ENCODE peak calls at places on chromosomes 4 and X, in nine cellular contexts. C is NCI-H1417, H is GF-D8, S is Calu3, J is breast epithelium, D is Ammon's horn, N is NCI-H510A treated with DMSO at 0.1 percent for 48 hours, X is iris pigment epithelial cell, T is MCF 10A. O is an unnamed sample.

GRCh38 chrX:96761566-96761965 is 76.9 kb downstream of the DIAPH2 start:
- DNase-seq in C (no peak), H (no peak), S (no peak), J (no peak), D (no peak), N (no peak), X (no peak), T (no peak), O (no peak)

GRCh38 chrX:69493193-69493592 is 10.9 kb upstream of the NALF2 start:
- DNase-seq in C (peak), H (no peak), S (peak), J (no peak), D (no peak), N (peak), X (no peak), T (peak), O (peak)

GRCh38 chrX:48945517-48946348 is 11.7 kb downstream of the OTUD5 start:
- DNase-seq in C (no peak), H (no peak), S (peak), J (no peak), D (peak), N (peak), X (peak), T (peak), O (peak)

GRCh38 chr4:98601719-98602118 is 56.7 kb downstream of the TSPAN5 start:
- DNase-seq in C (no peak), H (no peak), S (no peak), J (no peak), D (no peak), N (no peak), X (peak), T (peak), O (no peak)

GRCh38 chrX:72392816-72393800 is 87.4 kb upstream of the CITED1 start:
- DNase-seq in C (no peak), H (no peak), S (no peak), J (no peak), D (no peak), N (no peak), X (no peak), T (no peak), O (no peak)

GRCh38 chr4:175833574-175834350 is 21.7 kb upstream of the GPM6A start:
- DNase-seq in C (no peak), H (no peak), S (no peak), J (no peak), D (peak), N (no peak), X (no peak), T (no peak), O (peak)

GRCh38 chr4:94974773-94975172 is 217.0 kb downstream of the BMPR1B start:
- DNase-seq in C (no peak), H (no peak), S (no peak), J (no peak), D (no peak), N (no peak), X (peak), T (peak), O (no peak)

GRCh38 chr4:176189891-176190795 is 5.2 kb downstream of the SPATA4 start:
- DNase-seq in C (no peak), H (no peak), S (no peak), J (no peak), D (no peak), N (no peak), X (peak), T (no peak), O (no peak)

GRCh38 chr4:6644792-6645530 is 4.5 kb downstream of the MRFAP1 start:
- DNase-seq in C (no peak), H (no peak), S (no peak), J (no peak), D (no peak), N (no peak), X (no peak), T (no peak), O (no peak)

GRCh38 chrX:149829751-149830191 is 48.0 kb downstream of the MAGEA9 start:
- DNase-seq in C (no peak), H (no peak), S (no peak), J (no peak), D (no peak), N (no peak), X (peak), T (peak), O (no peak)

GRCh38 chrX:10007604-10008003 is 40.4 kb downstream of the CLDN34 start:
- DNase-seq in C (no peak), H (no peak), S (no peak), J (no peak), D (no peak), N (peak), X (peak), T (no peak), O (peak)

GRCh38 chr4:5399790-5400421 is 308.5 kb downstream of the EVC2 start:
- DNase-seq in C (peak), H (no peak), S (no peak), J (no peak), D (no peak), N (peak), X (peak), T (peak), O (no peak)

GRCh38 chrX:2708601-2709200 is 17.6 kb downstream of the CD99 start:
- DNase-seq in C (no peak), H (no peak), S (no peak), J (no peak), D (no peak), N (no peak), X (no peak), T (no peak), O (no peak)

GRCh38 chr4:62210521-62210920 is 1010.4 kb downstream of the ADGRL3 start:
- DNase-seq in C (no peak), H (no peak), S (no peak), J (no peak), D (no peak), N (no peak), X (no peak), T (no peak), O (no peak)

GRCh38 chrX:17606211-17606610 is 131.1 kb upstream of the SCML1 start:
- DNase-seq in C (no peak), H (no peak), S (no peak), J (no peak), D (no peak), N (no peak), X (no peak), T (no peak), O (no peak)

GRCh38 chr4:186227221-186227620 is at the start of gene KLKB1:
- DNase-seq in C (peak), H (no peak), S (no peak), J (no peak), D (no peak), N (peak), X (peak), T (peak), O (peak)

GRCh38 chr4:76811604-76812412 is 86.1 kb downstream of the SOWAHB start:
- DNase-seq in C (no peak), H (no peak), S (no peak), J (no peak), D (no peak), N (no peak), X (peak), T (no peak), O (no peak)

GRCh38 chr4:7705062-7705461 is 234.6 kb downstream of the AFAP1 start:
- DNase-seq in C (no peak), H (no peak), S (no peak), J (peak), D (no peak), N (no peak), X (no peak), T (no peak), O (no peak)

GRCh38 chr4:113974467-113974866 is 5.0 kb downstream of the ARSJ start:
- DNase-seq in C (no peak), H (no peak), S (no peak), J (no peak), D (no peak), N (no peak), X (no peak), T (no peak), O (no peak)